ENCODE peak calls at places on chromosomes 13 and 19, in six cellular contexts. W is IMR-90, D is heart left ventricle, H is adrenal gland, F is transverse colon, A is Peyer's patch. U is an unnamed sample. For H3K4me1 and H3K36me3, the result is how much of the 10 kb centered on the place peaks cover.

GRCh38 chr13:43368003-43368402 is 344.6 kb downstream of the DNAJC15 start:
- DNase-seq in W (peak), D (no peak), H (no peak), F (no peak), A (no peak), U (no peak)

GRCh38 chr13:94548382-94549240 is 47.3 kb downstream of the TGDS start:
- DNase-seq in W (peak), D (no peak), H (peak), F (peak), A (peak), U (peak)

GRCh38 chr13:79898996-79899395 is 418.0 kb downstream of the NDFIP2 start:
- DNase-seq in W (peak), D (no peak), H (no peak), F (no peak), A (no peak), U (no peak)

GRCh38 chr19:37999309-38000213 is 92.6 kb downstream of the SIPA1L3 start:
- DNase-seq in W (peak), D (peak), H (no peak), F (no peak), A (no peak), U (no peak)

GRCh38 chr13:114071991-114072390 is 60.4 kb downstream of the RASA3 start:
- DNase-seq in W (no peak), D (no peak), H (no peak), F (no peak), A (no peak), U (no peak)

GRCh38 chr19:37334179-37335071 is 36.5 kb upstream of the ZNF527 start:
- DNase-seq in W (peak), D (peak), H (peak), F (peak), A (peak), U (peak)

GRCh38 chr19:10518444-10519361 is 1.5 kb upstream of the S1PR5 start:
- DNase-seq in W (no peak), D (no peak), H (no peak), F (no peak), A (no peak), U (no peak)

GRCh38 chr13:30022256-30022655 is 171.8 kb upstream of the UBL3 start:
- DNase-seq in W (no peak), D (no peak), H (no peak), F (no peak), A (no peak), U (no peak)

GRCh38 chr13:97030705-97031452 is 36.6 kb upstream of the OXGR1 start:
- DNase-seq in W (peak), D (no peak), H (no peak), F (no peak), A (no peak), U (peak)

GRCh38 chr19:33275933-33276619 is 26.3 kb downstream of the CEBPA start:
- DNase-seq in W (no peak), D (no peak), H (no peak), F (no peak), A (no peak), U (no peak)

GRCh38 chr13:110993788-110994187 is 78.9 kb upstream of the ANKRD10 start:
- DNase-seq in W (no peak), D (no peak), H (no peak), F (no peak), A (no peak), U (no peak)

DNA sequence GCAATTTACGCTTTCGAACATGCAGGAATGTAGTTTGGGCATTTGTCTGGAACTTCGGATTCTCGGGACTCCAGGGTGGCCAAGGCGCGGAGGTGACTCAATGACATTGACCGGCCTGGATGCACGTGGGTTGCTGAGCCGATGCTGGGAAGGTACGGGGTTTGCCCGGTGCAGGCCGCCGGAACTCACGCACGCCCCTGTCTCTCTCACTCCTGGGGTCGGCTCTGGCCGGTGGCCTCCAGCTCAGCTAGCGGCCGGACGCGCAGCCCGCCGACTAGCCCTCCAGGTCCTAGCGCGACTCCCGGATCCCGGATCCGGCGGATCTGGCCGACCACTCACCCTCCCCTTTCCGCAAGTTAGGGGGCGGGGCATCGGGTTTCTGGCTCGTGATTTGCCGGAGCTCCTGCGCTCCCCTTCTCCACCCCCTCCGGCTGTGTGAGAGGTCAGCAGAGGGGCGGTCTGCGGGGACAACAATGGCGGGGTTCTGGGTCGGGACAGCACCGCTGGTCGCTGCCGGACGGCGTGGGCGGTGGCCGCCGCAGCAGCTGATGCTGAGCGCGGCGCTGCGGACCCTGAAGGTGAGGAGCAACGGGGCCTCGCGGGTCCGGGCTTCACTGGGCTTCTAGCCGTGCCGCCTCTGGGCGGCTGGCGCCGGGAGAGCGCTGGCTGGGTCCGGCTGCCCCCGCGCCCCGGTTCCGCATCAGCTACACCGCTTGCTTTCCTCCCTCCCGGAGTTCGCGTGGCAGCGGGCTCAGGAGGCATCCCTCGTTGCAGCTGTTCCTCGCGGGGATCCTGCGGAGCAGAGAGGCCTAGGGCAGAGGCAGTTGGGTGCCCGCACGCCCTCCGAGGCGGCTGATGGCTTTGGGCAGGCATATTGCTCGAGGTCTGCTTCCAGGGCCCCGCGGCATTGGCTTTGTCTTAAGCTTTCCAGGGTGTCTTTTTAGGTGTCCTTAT is at the start of gene PCCA:
- DNase-seq in W (peak), D (peak), H (peak), F (peak), A (peak), U (peak)
- TF ChIP-seq POLR2A in W (no peak), D (peak), H (peak), F (peak), A (no peak), U (no peak)

DNA sequence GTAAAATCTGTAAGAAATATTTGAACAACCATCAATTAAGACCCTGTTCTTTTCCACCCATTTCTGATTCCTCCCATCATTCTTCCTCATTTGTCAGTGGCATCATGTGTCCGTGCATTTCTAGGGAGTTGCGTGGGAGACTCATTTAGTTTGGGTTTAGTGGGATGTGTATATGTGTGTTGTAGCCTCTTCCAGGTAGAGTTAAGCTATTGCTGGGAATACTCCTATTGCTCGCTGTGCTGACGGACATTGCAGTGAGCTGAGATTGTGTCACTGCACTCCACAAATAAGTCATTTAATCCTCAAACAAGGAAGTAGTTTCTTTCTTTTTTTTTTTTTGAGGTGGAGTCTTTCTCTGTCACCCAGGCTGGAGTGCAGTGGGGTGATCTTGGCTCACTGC is 42.1 kb upstream of the RCBTB2 start:
- DNase-seq in W (no peak), D (no peak), H (no peak), F (no peak), A (no peak), U (no peak)
- H3K4me1 ChIP-seq in W (under half), D (under half), H (under half), F (under half), A (under half), U (under half)

DNA sequence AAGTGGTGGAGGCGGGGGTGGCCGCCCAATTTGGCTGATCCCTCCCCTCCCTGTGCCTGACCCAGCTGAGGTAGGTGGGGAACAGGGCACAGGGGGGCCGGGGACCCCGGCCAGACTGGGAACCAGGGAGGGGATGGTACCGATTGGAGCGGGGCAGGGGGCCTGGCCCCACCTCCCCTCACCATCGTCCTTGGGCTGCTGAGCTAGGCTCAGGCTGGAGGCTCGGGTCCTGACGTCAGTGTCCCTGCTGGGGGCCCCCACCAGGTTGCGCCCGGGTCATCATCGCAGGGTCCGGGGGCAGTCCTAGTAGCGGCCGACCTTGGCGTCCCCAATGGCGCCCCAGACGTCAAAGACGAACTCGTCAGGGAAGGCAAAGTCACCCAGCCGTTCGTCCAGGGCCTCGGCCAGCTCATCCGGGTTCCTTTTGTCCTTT is 3.0 kb upstream of the PTGER1 start:
- DNase-seq in W (no peak), D (no peak), H (no peak), F (no peak), A (no peak), U (no peak)
- H3K36me3 ChIP-seq in W (under half), D (under half), H (under half), F (under half), A (under half), U (under half)

GRCh38 chr13:51998723-51999471 is 12.4 kb downstream of the ATP7B start:
- DNase-seq in W (no peak), D (no peak), H (no peak), F (no peak), A (no peak), U (no peak)
- TF ChIP-seq POLR2A in W (no peak), D (no peak), H (no peak), F (no peak), A (no peak), U (no peak)

DNA sequence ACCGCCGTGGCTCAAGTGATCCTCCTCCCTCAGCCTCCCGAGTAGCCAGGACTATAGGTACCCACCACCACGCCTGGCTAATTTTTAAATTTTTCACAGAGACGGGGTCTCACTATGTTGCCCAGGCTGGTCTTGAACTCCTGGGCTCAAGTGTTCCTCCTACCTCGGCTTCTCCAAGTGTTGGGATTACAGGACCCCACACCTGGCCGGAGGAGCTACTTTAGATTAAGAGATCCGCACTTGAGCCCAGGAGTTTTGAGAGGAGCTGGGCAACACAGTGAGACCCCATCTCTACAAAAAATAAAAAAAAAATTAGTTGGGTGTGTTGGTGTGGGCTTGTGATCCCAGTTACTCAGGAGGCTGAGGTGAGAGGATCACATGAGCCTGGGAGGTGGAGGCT is 9.0 kb upstream of the ZNF460 start:
- DNase-seq in W (no peak), D (no peak), H (no peak), F (no peak), A (no peak), U (no peak)
- H3K4me1 ChIP-seq in W (under half), D (under half), H (under half), F (under half), A (under half), U (under half)

GRCh38 chr19:4700573-4700970 is 23.1 kb downstream of the DPP9 start:
- DNase-seq in W (no peak), D (no peak), H (no peak), F (no peak), A (no peak), U (no peak)
- H3K36me3 ChIP-seq in W (half or more), D (half or more), H (half or more), F (under half), A (under half), U (under half)

GRCh38 chr19:42816901-42817300 is 51.4 kb upstream of the PSG8 start:
- DNase-seq in W (peak), D (no peak), H (no peak), F (no peak), A (no peak), U (no peak)
- TF ChIP-seq POLR2A in W (no peak), D (no peak), H (no peak), F (no peak), A (no peak), U (no peak)

GRCh38 chr13:21117104-21117809 is 55.9 kb upstream of the LATS2 start:
- DNase-seq in W (no peak), D (no peak), H (no peak), F (no peak), A (no peak), U (no peak)

GRCh38 chr13:21113851-21114306 is 52.5 kb upstream of the LATS2 start:
- DNase-seq in W (no peak), D (no peak), H (no peak), F (no peak), A (no peak), U (no peak)

GRCh38 chr13:21118180-21118579 is 56.8 kb upstream of the LATS2 start:
- DNase-seq in W (no peak), D (no peak), H (no peak), F (no peak), A (no peak), U (no peak)

GRCh38 chr13:21119526-21119925 is 56.8 kb downstream of the SKA3 start:
- DNase-seq in W (no peak), D (no peak), H (no peak), F (no peak), A (no peak), U (no peak)

DNA sequence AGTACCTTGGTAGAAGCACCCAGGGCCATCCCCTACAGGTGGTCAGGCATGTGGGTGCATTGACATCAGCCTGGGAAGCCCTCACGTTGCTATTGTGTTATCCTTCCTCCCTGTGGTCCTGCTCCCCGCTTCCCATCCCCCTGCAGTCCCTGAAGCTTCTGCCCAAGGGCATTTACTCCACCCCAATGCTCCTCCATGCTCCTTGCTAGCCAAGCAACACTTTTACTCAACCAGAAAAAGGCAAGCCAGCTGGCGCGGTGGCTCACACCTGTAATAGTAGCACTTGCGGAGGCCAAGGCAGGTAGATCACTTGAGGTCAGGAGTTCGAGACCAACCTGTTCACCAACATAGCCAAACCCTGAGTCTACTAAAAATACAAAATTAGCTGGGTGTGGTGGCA is 54.8 kb upstream of the LATS2 start:
- DNase-seq in W (no peak), D (no peak), H (no peak), F (no peak), A (no peak), U (no peak)
- H3K4me1 ChIP-seq in W (under half), D (under half), H (under half), F (under half), A (under half), U (under half)

U was measured in testis.